ENCODE peak calls at places on chromosome 13, in nine cellular contexts. W, M, J, Z, R, Y, B, I and X are unnamed samples.

GRCh38 chr13:49627831-49628652 is at the start of gene ARL11:
- DNase-seq in Z (peak), M (no peak), Y (peak), W (peak), I (peak), R (peak), B (no peak), J (no peak), X (no peak)

GRCh38 chr13:41511827-41512226 is 54.5 kb downstream of the RGCC start:
- DNase-seq in R (no peak), Z (no peak), B (no peak), M (no peak), Y (no peak), W (no peak), J (no peak), I (no peak), X (no peak)

GRCh38 chr13:95485518-95486144 is 66.9 kb upstream of the CLDN10 start:
- DNase-seq in W (no peak), M (no peak), Z (no peak), B (no peak), R (no peak), Y (no peak), I (no peak), J (no peak), X (no peak)

GRCh38 chr13:51906581-51906980 is 44.8 kb downstream of the CCDC70 start:
- DNase-seq in B (no peak), J (no peak), M (peak), Y (no peak), W (no peak), I (no peak), R (no peak), Z (no peak), X (peak)

GRCh38 chr13:75920536-75920935 is 284.4 kb downstream of the LMO7 start:
- DNase-seq in B (no peak), W (no peak), Y (no peak), Z (no peak), J (no peak), I (no peak), R (no peak), M (no peak), X (no peak)

GRCh38 chr13:52921194-52921593 is 72.8 kb upstream of the PCDH8 start:
- DNase-seq in Y (no peak), I (no peak), M (no peak), W (no peak), R (no peak), B (no peak), J (no peak), Z (no peak), X (no peak)

GRCh38 chr13:110726726-110727125 is 13.2 kb downstream of the ING1 start:
- DNase-seq in M (no peak), B (no peak), R (no peak), J (no peak), I (no peak), W (no peak), Z (no peak), Y (no peak), X (no peak)

GRCh38 chr13:40338217-40338616 is 328.2 kb downstream of the FOXO1 start:
- DNase-seq in J (no peak), W (no peak), B (no peak), Y (no peak), R (no peak), M (no peak), Z (no peak), I (no peak), X (no peak)

GRCh38 chr13:31755211-31755610 is 15.9 kb downstream of the RXFP2 start:
- DNase-seq in I (no peak), M (no peak), B (no peak), R (no peak), Y (no peak), W (no peak), J (no peak), Z (no peak), X (no peak)

GRCh38 chr13:111211789-111212516 is 96.8 kb downstream of the ARHGEF7 start:
- DNase-seq in J (no peak), M (no peak), I (no peak), Z (no peak), B (no peak), W (no peak), R (no peak), Y (no peak), X (no peak)

GRCh38 chr13:43698743-43699142 is 88.0 kb downstream of the ENOX1 start:
- DNase-seq in B (no peak), I (no peak), Z (no peak), R (no peak), J (peak), Y (no peak), W (no peak), M (no peak), X (no peak)

GRCh38 chr13:113364371-113364932 is 522 bp upstream of the GRTP1 start:
- DNase-seq in M (no peak), I (no peak), Y (no peak), R (peak), B (no peak), W (no peak), Z (peak), J (peak), X (peak)

GRCh38 chr13:98778749-98779148 is 26.3 kb upstream of the SLC15A1 start:
- DNase-seq in Z (no peak), I (no peak), M (no peak), J (no peak), W (no peak), B (no peak), R (no peak), Y (no peak), X (no peak)

GRCh38 chr13:101520672-101521071 is 68.2 kb downstream of the ITGBL1 start:
- DNase-seq in W (no peak), Y (no peak), M (no peak), J (peak), Z (no peak), R (no peak), I (no peak), B (no peak), X (no peak)

GRCh38 chr13:45419945-45420344 is 1.8 kb upstream of the SLC25A30 start:
- DNase-seq in B (no peak), Y (no peak), R (no peak), I (no peak), M (no peak), J (no peak), Z (no peak), W (no peak), X (no peak)

GRCh38 chr13:45415112-45415511 is 3.1 kb downstream of the SLC25A30 start:
- DNase-seq in Z (no peak), Y (no peak), M (no peak), W (no peak), J (no peak), B (no peak), I (no peak), R (no peak), X (no peak)

GRCh38 chr13:45413826-45414312 is 4.3 kb downstream of the SLC25A30 start:
- DNase-seq in B (no peak), J (peak), W (no peak), I (no peak), R (no peak), Z (no peak), M (no peak), Y (no peak), X (no peak)

GRCh38 chr13:45416521-45417125 is 1.6 kb downstream of the SLC25A30 start:
- DNase-seq in W (no peak), Y (no peak), B (no peak), M (no peak), R (no peak), Z (no peak), J (no peak), I (no peak), X (no peak)

GRCh38 chr13:45417790-45418534 is at the start of gene SLC25A30:
- DNase-seq in Y (peak), M (peak), J (peak), W (peak), R (peak), Z (peak), I (peak), B (peak), X (peak)
- TF ChIP-seq CTCF in Y (no peak), M (no peak), J (no peak), W (no peak), R (no peak), Z (no peak), I (no peak), B (no peak), X (no peak)

DNA sequence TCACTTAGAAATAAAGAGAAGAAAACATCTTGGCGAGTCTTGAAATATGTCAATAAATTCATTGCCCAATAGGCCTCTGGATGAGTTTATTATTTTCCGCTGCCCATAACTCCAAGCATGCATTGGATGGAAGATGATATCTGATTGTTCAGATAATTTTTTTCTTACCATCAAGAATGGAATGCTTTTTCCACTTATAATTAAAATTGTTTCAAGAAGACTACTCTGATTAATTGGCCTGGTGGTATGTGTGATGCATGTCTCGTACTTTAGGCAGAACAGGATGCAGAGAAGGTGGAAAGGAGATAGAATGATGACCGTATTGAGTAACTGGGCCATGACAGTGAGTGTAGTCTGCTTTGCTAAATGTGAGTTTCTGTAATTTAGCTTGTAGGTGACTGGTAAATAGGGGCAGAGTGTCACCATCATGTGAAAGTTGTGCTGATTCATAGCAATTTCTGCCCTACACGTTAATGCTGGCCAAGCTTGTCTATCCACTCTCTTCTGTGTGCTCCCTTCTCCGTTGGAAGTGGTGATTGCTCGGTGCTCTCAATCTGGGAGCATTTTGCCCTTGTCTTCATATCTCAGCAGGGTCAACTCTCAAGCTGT is 13.5 kb upstream of the SPATA13 start:
- DNase-seq in Y (no peak), B (no peak), R (no peak), M (no peak), Z (no peak), I (no peak), J (no peak), W (no peak), X (no peak)
- TF ChIP-seq CTCF in Y (no peak), B (no peak), R (no peak), M (no peak), Z (no peak), I (no peak), J (no peak), W (no peak), X (no peak)

DNA sequence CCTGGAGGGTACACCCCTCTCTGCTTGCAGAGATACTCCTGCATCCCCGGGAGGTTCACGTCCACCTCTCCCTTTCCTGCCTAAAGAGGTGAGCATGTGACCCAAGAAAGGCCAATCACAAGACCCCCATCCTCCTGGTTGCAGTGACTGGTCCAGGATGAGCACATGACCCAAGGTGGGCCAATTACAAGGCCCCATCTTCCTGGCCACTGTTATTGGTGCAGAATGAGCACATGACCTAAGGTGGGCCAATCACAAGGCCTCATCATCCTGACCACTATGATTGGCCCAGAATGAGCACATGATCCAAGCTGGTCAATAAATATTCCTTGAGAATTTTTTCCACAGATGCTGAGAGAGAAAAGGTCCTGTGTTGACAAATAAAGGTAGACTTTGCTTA is 350.7 kb downstream of the EFNB2 start:
- DNase-seq in W (no peak), M (no peak), I (no peak), B (no peak), R (no peak), J (no peak), Y (no peak), Z (no peak), X (no peak)
- TF ChIP-seq CTCF in W (no peak), M (no peak), I (no peak), B (no peak), R (no peak), J (no peak), Y (no peak), Z (no peak), X (no peak)

DNA sequence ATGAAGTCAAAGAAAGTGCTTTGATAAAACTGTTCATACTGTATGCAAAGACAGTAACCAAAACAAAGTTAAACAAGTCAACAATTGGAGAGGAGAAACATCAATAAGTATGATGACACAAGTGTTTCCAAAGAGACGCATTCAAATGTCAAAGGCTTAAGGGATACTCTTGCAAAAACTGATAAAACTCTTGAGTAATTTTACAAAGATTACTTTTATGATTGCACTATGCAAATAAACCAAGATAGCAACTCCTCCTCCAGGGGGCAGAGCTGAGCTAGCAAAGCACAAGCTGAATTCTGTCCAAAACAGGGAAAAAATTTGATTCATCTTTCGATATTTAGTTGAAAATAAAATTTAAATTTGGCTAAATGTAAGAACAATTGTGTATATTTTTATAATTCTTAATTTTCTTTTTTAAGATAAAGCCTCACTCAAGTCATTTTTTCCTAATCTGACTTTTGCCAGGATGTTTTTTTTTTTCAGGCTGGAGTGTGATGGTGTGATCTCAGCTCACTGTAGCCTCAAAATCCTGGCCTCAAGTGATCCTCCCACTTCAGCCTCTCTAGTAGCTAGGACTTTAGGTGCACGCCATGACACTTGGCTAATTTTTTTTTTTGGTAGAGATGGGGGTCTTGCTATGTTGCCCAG is 84.0 kb downstream of the MZT1 start:
- DNase-seq in I (no peak), J (peak), Y (peak), B (no peak), W (peak), Z (no peak), M (peak), R (peak), X (no peak)
- TF ChIP-seq CTCF in I (peak), J (peak), Y (peak), B (peak), W (peak), Z (no peak), M (no peak), R (peak), X (peak)

DNA sequence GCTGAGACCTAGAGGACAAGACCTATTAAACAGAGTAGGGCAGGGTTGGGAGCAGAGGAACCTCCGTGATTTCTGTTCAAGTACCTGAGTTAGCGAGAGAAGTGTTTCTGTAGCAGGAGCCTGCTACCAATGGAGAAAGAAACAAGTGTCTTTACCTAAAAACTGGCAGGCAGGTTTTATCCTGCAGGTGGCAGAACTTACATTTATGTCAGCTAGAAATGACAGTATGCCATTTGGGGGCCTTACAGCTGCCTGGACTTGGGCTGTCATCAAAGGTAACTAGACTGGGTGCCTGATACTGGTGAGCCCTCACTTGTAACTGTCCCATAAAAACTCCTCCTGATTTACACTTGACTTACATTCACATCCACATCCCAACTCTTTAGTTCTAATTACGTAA is 185.3 kb upstream of the MIR17HG start:
- DNase-seq in B (no peak), R (peak), W (no peak), I (no peak), Y (no peak), J (no peak), M (no peak), Z (no peak), X (no peak)
- TF ChIP-seq CTCF in B (no peak), R (no peak), W (no peak), I (no peak), Y (no peak), J (no peak), M (no peak), Z (no peak), X (no peak)

GRCh38 chr13:20118268-20119140 is 42.3 kb downstream of the GJA3 start:
- DNase-seq in R (peak), Z (no peak), Y (peak), W (peak), J (peak), B (no peak), I (peak), M (peak), X (no peak)
- TF ChIP-seq CTCF in R (no peak), Z (no peak), Y (no peak), W (peak), J (no peak), B (no peak), I (no peak), M (no peak), X (peak)

GRCh38 chr13:44972956-44973581 is 16.2 kb downstream of the NUFIP1 start:
- DNase-seq in W (no peak), M (no peak), Z (no peak), R (no peak), Y (no peak), I (no peak), B (no peak), J (peak), X (no peak)

GRCh38 chr13:44976949-44977583 is 12.2 kb downstream of the NUFIP1 start:
- DNase-seq in W (no peak), I (no peak), R (no peak), Z (no peak), B (no peak), M (no peak), Y (no peak), J (no peak), X (no peak)

GRCh38 chr13:44976196-44976595 is 13.1 kb downstream of the NUFIP1 start:
- DNase-seq in R (no peak), M (no peak), W (no peak), J (no peak), Z (no peak), I (no peak), B (no peak), Y (no peak), X (no peak)

GRCh38 chr13:44974056-44974798 is 15.0 kb downstream of the NUFIP1 start:
- DNase-seq in I (no peak), B (no peak), R (no peak), Y (no peak), Z (no peak), J (peak), W (no peak), M (no peak), X (no peak)

DNA sequence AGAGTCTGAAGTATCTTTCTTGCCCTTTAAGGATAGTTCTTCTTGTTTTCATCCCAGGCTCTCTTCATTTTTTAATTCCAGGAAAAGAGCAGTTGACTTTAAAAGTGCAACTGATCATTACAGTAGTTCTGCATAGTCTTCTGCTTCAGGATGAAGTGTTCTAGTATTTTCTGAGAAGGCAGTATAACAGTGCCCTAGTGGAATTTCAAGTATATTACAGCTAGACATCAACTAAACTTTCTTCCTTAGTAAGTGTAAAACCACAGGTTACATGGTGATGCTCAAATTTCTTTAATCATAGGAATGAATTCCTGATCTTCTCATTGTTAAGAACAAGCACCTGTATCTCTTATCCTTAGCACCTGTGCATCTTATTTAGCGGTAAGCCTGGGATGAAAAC is 10.9 kb downstream of the NUFIP1 start:
- DNase-seq in B (no peak), Y (no peak), J (no peak), Z (no peak), M (no peak), R (no peak), I (no peak), W (no peak), X (no peak)
- TF ChIP-seq CTCF in B (peak), Y (no peak), J (no peak), Z (no peak), M (no peak), R (no peak), I (no peak), W (peak), X (peak)